ENCODE peak calls at places on chromosomes 3 and 15, in ten cellular contexts. L is progenitor cell of endocrine pancreas, X is tibial artery, I is cardiac muscle cell, D is AG04450, A is GM12865, E is fibroblast of the aortic adventitia, B is glutamatergic neuron, P is thyroid gland, J is fibroblast of pulmonary artery. Z is an unnamed sample.

GRCh38 chr3:137035631-137036030 is 77.8 kb downstream of the IL20RB start:
- DNase-seq in L (no peak), X (no peak), I (peak), D (no peak), A (peak), E (no peak), B (no peak), P (no peak), J (peak), Z (peak)

GRCh38 chr3:31755911-31756658 is 223.4 kb downstream of the STT3B start:
- DNase-seq in L (no peak), X (no peak), I (no peak), D (no peak), A (no peak), E (peak), B (no peak), P (peak), J (peak), Z (no peak)

GRCh38 chr15:100788080-100788730 is 91.4 kb upstream of the ALDH1A3 start:
- DNase-seq in L (no peak), X (no peak), I (no peak), D (no peak), A (no peak), E (no peak), B (no peak), P (no peak), J (no peak), Z (peak)

GRCh38 chr15:80904941-80905532 is 84.6 kb downstream of the MESD start:
- DNase-seq in L (no peak), X (no peak), I (peak), D (no peak), A (no peak), E (no peak), B (no peak), P (no peak), J (no peak), Z (no peak)

GRCh38 chr3:76429536-76430177 is 610.2 kb upstream of the ROBO2 start:
- DNase-seq in L (no peak), X (no peak), I (no peak), D (no peak), A (no peak), E (no peak), B (no peak), P (no peak), J (no peak), Z (no peak)

GRCh38 chr15:22904736-22905135 is 66.3 kb downstream of the NIPA2 start:
- DNase-seq in L (no peak), X (no peak), I (no peak), D (no peak), A (no peak), E (no peak), B (no peak), P (no peak), J (no peak), Z (no peak)

GRCh38 chr3:138195491-138195890 is 8.4 kb downstream of the ARMC8 start:
- DNase-seq in L (no peak), X (no peak), I (no peak), D (no peak), A (no peak), E (no peak), B (no peak), P (no peak), J (no peak), Z (no peak)

GRCh38 chr3:178536271-178537079 is at the start of gene KCNMB2:
- DNase-seq in L (no peak), X (no peak), I (peak), D (no peak), A (peak), E (peak), B (peak), P (no peak), J (peak), Z (no peak)

GRCh38 chr3:37741644-37742043 is 120.0 kb upstream of the CTDSPL start:
- DNase-seq in L (no peak), X (peak), I (no peak), D (no peak), A (no peak), E (no peak), B (no peak), P (peak), J (no peak), Z (no peak)

GRCh38 chr15:69408841-69409240 is 5.3 kb upstream of the KIF23 start:
- DNase-seq in L (no peak), X (no peak), I (no peak), D (no peak), A (no peak), E (no peak), B (no peak), P (no peak), J (no peak), Z (no peak)

GRCh38 chr15:69412274-69412673 is 1.9 kb upstream of the KIF23 start:
- DNase-seq in L (no peak), X (no peak), I (no peak), D (no peak), A (no peak), E (no peak), B (no peak), P (no peak), J (no peak), Z (no peak)

GRCh38 chr15:69412701-69413100 is 1.4 kb upstream of the KIF23 start:
- DNase-seq in L (no peak), X (no peak), I (no peak), D (no peak), A (no peak), E (no peak), B (no peak), P (no peak), J (no peak), Z (no peak)

GRCh38 chr15:69407719-69408400 is 6.3 kb upstream of the KIF23 start:
- DNase-seq in L (no peak), X (no peak), I (no peak), D (no peak), A (no peak), E (no peak), B (no peak), P (no peak), J (no peak), Z (no peak)

DNA sequence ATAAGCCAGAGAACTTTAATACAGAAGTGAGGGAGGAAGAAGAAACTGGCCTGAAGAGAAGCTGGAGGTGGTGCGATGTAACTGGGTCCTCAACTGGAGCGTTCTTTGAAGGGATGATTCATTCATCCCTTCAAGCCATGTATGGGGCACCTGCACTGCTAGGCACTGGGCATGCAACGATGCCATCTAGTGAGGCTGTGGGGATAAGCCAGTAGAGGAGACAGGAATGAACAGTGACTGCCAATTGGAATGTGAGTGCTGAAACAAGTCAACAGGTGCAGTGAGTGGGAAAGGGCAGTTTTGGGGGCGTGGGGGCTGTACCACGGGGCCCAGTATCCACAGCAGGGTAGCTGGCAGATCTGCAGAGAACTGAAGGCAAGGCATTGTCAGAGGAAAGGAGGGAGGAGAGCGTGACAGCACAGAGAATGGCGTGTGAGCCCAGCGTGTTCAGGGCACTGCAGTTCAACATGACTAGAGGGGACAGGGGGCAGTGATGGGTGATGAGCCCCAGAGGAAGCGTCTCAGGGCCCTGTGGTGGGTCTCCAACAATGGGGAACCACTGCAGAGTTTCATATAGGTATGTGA is 3.8 kb upstream of the KIF23 start:
- DNase-seq in L (no peak), X (no peak), I (peak), D (no peak), A (peak), E (no peak), B (no peak), P (peak), J (peak), Z (no peak)
- TF ChIP-seq CTCF in L (peak), X (peak), I (peak), D (peak), A (peak), E (peak), B (no peak), P (peak), J (peak), Z (no peak)

DNA sequence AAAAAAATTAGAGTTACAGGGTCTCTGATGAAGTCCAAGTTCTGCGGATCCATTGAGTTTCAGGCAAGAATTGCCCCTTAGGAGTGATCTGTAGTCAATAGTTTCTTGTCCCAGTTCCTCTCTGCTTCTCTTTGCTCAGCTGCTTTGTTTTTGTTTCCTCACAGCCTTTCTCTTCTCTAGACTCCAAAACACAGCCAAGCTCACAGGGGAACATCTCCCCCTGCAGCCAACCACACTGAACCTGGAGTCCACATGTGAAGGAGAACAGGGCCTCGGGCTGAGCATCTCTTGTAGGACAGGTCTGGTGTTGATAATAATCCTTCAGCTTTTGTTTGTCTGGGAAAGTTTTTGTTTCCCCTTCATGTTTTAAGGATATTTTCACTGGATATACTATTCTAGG is 202.6 kb upstream of the ATP10A start:
- DNase-seq in L (no peak), X (no peak), I (no peak), D (no peak), A (no peak), E (no peak), B (no peak), P (no peak), J (no peak), Z (no peak)
- TF ChIP-seq CTCF in L (no peak), X (no peak), I (no peak), D (no peak), A (no peak), E (no peak), B (no peak), P (no peak), J (no peak), Z (no peak)

GRCh38 chr3:161766301-161766700 is 269.7 kb downstream of the OTOL1 start:
- DNase-seq in L (no peak), X (no peak), I (no peak), D (no peak), A (no peak), E (no peak), B (no peak), P (no peak), J (no peak), Z (no peak)

GRCh38 chr3:161770532-161771386 is 274.2 kb downstream of the OTOL1 start:
- DNase-seq in L (no peak), X (no peak), I (no peak), D (no peak), A (peak), E (peak), B (no peak), P (no peak), J (peak), Z (peak)
- TF ChIP-seq CTCF in L (no peak), X (no peak), I (no peak), D (no peak), A (no peak), E (no peak), B (no peak), P (no peak), J (peak), Z (no peak)

GRCh38 chr3:197027896-197028710 is 1.5 kb downstream of the MELTF start:
- DNase-seq in L (no peak), X (no peak), I (no peak), D (no peak), A (no peak), E (no peak), B (no peak), P (no peak), J (no peak), Z (no peak)

GRCh38 chr3:197031315-197032285 is 2.0 kb upstream of the MELTF start:
- DNase-seq in L (no peak), X (peak), I (no peak), D (peak), A (peak), E (peak), B (no peak), P (peak), J (peak), Z (no peak)

GRCh38 chr3:197029511-197030167 is at the start of gene MELTF:
- DNase-seq in L (peak), X (no peak), I (peak), D (peak), A (peak), E (peak), B (peak), P (peak), J (peak), Z (peak)

GRCh38 chr3:197028711-197029510 is 706 bp downstream of the MELTF start:
- DNase-seq in L (no peak), X (peak), I (no peak), D (no peak), A (peak), E (no peak), B (peak), P (no peak), J (no peak), Z (peak)

DNA sequence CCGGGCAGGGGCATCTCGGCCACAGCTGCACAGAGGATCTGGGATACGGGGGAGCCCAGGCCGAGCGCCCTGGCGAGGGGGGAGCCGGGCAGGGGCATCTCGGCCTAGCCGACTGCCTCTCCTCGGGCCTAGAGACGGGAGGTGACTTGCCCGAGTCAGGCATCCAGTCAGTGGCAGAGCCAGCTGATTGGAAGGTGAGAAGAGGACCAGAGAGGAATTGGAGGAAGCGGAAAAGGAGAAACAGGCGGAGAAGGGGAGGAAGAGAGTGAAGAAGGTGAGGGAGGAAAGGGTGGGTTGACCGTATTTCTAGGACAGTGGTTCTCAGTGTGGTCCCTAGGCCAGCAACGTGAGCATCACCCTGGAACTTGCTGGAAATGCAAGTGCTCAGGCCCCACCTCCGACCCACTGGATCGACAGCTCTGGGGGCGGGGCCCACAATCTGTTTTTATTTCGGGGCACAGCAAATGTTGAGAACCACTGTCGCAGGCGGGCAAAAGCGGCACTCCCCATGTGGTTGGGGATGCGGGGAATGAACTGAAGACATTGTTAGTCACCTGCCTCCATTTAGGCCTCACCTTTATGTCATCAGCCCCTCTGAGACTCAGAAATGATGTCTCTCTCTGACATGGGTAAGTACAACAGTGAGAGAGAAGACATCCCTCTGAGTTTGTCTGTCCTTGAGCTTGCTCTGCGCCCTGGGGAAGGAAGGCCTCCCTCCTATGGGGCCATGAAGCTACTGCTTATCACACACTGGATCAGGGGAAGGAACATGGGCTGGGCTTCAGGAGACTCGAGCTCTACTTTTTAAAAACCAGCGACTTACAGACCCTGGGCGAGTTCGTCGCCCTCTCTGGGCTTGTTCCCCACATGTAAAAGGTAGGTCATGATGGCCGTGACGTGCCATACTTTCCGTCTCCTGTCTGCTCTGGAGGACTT is 1.0 kb upstream of the MELTF start:
- DNase-seq in L (no peak), X (no peak), I (no peak), D (no peak), A (no peak), E (peak), B (no peak), P (no peak), J (no peak), Z (no peak)
- TF ChIP-seq CTCF in L (no peak), X (no peak), I (no peak), D (no peak), A (no peak), E (no peak), B (no peak), P (no peak), J (no peak), Z (no peak)

GRCh38 chr15:51768018-51768417 is 16.6 kb downstream of the TMOD2 start:
- DNase-seq in L (no peak), X (no peak), I (no peak), D (no peak), A (no peak), E (no peak), B (no peak), P (peak), J (no peak), Z (no peak)
- TF ChIP-seq CTCF in L (no peak), X (no peak), I (no peak), D (no peak), A (no peak), E (no peak), B (no peak), P (no peak), J (no peak), Z (no peak)

GRCh38 chr15:98548172-98548971 is 100.0 kb upstream of the IGF1R start:
- DNase-seq in L (peak), X (peak), I (peak), D (peak), A (no peak), E (peak), B (peak), P (peak), J (peak), Z (no peak)
- TF ChIP-seq CTCF in L (no peak), X (peak), I (peak), D (peak), A (no peak), E (peak), B (peak), P (no peak), J (peak), Z (no peak)

DNA sequence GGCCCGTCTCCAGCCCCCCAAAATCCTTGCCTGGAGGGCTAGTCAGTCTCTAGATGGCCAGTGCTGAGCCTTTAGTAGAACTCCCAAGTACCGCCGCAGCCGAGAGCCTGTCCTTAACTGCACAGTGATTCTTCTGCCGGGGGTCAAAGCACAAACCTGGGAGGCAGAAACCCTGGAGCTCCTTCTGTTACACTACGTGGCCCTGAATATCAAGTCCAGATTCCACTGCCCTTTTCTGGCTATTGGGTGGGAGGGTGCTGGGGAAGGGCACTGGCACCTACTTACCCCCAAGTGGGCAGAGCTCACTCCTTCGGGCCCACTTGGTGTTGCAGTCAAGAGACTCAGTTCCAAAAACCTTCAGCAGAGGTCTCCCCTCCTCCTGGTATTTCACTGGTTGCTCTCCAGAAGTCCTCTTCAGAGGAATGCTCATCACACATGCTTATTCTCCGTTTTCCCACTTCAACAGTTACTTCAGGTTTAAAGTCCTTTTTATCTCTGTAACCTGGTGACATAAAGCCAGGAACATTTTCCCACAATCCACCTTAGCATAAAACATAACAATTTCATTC is 10.8 kb downstream of the PDHB start:
- DNase-seq in L (no peak), X (no peak), I (peak), D (no peak), A (no peak), E (peak), B (no peak), P (peak), J (peak), Z (no peak)
- TF ChIP-seq CTCF in L (no peak), X (peak), I (peak), D (peak), A (peak), E (peak), B (no peak), P (peak), J (peak), Z (no peak)

DNA sequence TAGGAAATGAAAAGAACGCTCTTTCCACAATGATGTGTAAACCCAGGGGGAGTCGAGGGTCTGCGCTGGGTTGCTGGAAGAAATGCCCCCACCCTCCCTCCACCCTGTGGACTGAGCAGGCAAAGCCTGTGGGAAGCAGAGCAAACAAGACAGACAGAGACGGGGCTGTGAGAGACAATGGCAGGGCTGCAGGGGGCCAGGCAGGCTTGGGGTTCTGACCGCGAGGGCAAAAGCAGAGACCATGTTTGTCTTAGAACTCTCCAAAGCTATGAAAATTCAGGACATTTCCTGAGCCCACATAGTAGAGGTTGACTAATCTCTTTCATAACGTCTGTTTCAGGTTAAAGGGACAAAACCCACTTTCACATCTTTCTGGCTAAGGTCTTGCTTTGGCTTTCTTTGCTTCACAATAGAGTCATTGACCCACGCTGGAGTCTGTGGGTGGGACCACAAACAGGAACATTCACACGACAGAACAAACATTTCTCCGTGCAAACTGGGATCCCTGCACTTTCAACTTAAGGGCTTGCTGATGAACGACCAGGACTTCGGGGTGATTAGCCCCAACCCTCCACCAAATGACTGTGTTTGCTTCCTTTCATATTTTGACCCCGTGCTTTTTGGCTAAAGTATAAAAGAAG is 156.0 kb upstream of the TPM1 start:
- DNase-seq in L (no peak), X (no peak), I (no peak), D (no peak), A (no peak), E (peak), B (no peak), P (no peak), J (peak), Z (no peak)
- TF ChIP-seq CTCF in L (no peak), X (no peak), I (no peak), D (no peak), A (no peak), E (no peak), B (no peak), P (no peak), J (no peak), Z (no peak)

DNA sequence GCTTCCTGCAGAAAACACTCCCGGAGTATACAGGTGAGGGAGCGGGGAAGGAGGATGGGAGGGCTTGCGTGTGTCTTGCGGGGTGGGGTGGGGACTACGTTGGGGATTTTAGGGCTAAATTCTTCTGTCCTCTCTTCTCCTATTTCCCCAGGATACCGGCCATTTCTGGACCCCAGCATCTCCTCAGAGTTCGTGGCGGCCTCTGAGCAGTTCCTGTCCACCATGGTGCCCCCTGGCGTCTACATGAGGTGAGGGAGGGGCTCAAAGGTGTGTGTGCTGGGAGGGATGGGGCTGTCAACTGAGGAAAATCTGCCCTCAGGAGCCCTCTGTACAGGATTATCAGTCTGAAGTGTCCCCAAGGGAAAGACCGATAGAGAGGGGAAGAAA is 6.6 kb downstream of the DUOX1 start:
- DNase-seq in L (no peak), X (no peak), I (peak), D (no peak), A (no peak), E (no peak), B (peak), P (no peak), J (no peak), Z (no peak)
- TF ChIP-seq CTCF in L (peak), X (no peak), I (peak), D (peak), A (no peak), E (peak), B (no peak), P (no peak), J (peak), Z (peak)